ENCODE peak calls at places on chromosomes 13 and 19, in eight cellular contexts. L is heart left ventricle; V is prostate gland; Z is HFFc6; Q is CD4-positive, alpha-beta T cell; E is AG04450; O is WTC11; J is heart right ventricle. N is an unnamed sample.

GRCh38 chr19:4575267-4575793 is 15.8 kb upstream of the SEMA6B start:
- DNase-seq in L (peak), V (no peak), Z (peak), Q (no peak), E (peak), O (peak), J (peak), N (peak)

GRCh38 chr13:46593403-46593802 is 40.4 kb downstream of the LRCH1 start:
- DNase-seq in L (no peak), V (no peak), Z (no peak), Q (peak), E (no peak), O (no peak), J (no peak), N (no peak)

GRCh38 chr19:46616631-46617322 is 8.1 kb downstream of the PTGIR start:
- DNase-seq in L (peak), V (peak), Z (peak), Q (peak), E (no peak), O (peak), J (no peak), N (peak)

GRCh38 chr13:24982333-24982999 is 113.5 kb upstream of the PABPC3 start:
- DNase-seq in L (peak), V (no peak), Z (no peak), Q (no peak), E (no peak), O (no peak), J (peak), N (peak)

GRCh38 chr13:79770056-79770455 is 289.1 kb downstream of the NDFIP2 start:
- DNase-seq in L (no peak), V (no peak), Z (no peak), Q (no peak), E (no peak), O (no peak), J (no peak), N (no peak)

GRCh38 chr19:31066385-31066784 is 282.9 kb downstream of the TSHZ3 start:
- DNase-seq in L (no peak), V (no peak), Z (peak), Q (no peak), E (peak), O (no peak), J (no peak), N (no peak)

GRCh38 chr19:2558543-2558942 is 82.6 kb downstream of the GADD45B start:
- DNase-seq in L (no peak), V (no peak), Z (no peak), Q (no peak), E (no peak), O (no peak), J (no peak), N (no peak)

GRCh38 chr13:53012707-53013106 is 15.9 kb upstream of the OLFM4 start:
- DNase-seq in L (no peak), V (no peak), Z (no peak), Q (no peak), E (no peak), O (no peak), J (no peak), N (no peak)

GRCh38 chr19:2049741-2050348 is 1.2 kb downstream of the MKNK2 start:
- DNase-seq in L (peak), V (peak), Z (peak), Q (peak), E (no peak), O (no peak), J (peak), N (peak)

GRCh38 chr19:30340724-30341595 is 31.2 kb upstream of the ZNF536 start:
- DNase-seq in L (no peak), V (no peak), Z (no peak), Q (no peak), E (no peak), O (no peak), J (no peak), N (no peak)

GRCh38 chr13:100340865-100341264 is 247.7 kb downstream of the GGACT start:
- DNase-seq in L (no peak), V (no peak), Z (no peak), Q (no peak), E (no peak), O (no peak), J (no peak), N (no peak)

GRCh38 chr19:58305932-58306323 is 751 bp downstream of the ERVK3-1 start:
- DNase-seq in L (no peak), V (no peak), Z (no peak), Q (no peak), E (no peak), O (no peak), J (no peak), N (no peak)

GRCh38 chr13:31072041-31072440 is 89.7 kb downstream of the HSPH1 start:
- DNase-seq in L (no peak), V (no peak), Z (peak), Q (no peak), E (no peak), O (no peak), J (no peak), N (no peak)

GRCh38 chr13:114087430-114087829 is 45.0 kb downstream of the RASA3 start:
- DNase-seq in L (peak), V (no peak), Z (no peak), Q (no peak), E (no peak), O (peak), J (no peak), N (no peak)

GRCh38 chr13:47066261-47066660 is 169.4 kb upstream of the HTR2A start:
- DNase-seq in L (no peak), V (no peak), Z (no peak), Q (no peak), E (no peak), O (no peak), J (no peak), N (no peak)

GRCh38 chr13:74082741-74083160 is 51.5 kb downstream of the KLF12 start:
- DNase-seq in L (no peak), V (no peak), Z (no peak), Q (no peak), E (no peak), O (no peak), J (no peak), N (no peak)

GRCh38 chr19:4970558-4971423 is 1.9 kb downstream of the KDM4B start:
- DNase-seq in L (no peak), V (no peak), Z (no peak), Q (no peak), E (no peak), O (no peak), J (no peak), N (no peak)

GRCh38 chr13:107993239-107993948 is 221.9 kb downstream of the LIG4 start:
- DNase-seq in L (no peak), V (no peak), Z (no peak), Q (no peak), E (no peak), O (no peak), J (no peak), N (no peak)

GRCh38 chr19:40523322-40524047 is 53.2 kb upstream of the SHKBP1 start:
- DNase-seq in L (no peak), V (no peak), Z (peak), Q (peak), E (no peak), O (peak), J (peak), N (peak)

GRCh38 chr19:54464624-54465266 is 1.2 kb upstream of the LENG9 start:
- DNase-seq in L (peak), V (peak), Z (peak), Q (peak), E (no peak), O (peak), J (peak), N (peak)

GRCh38 chr13:46554971-46555370 is 2.0 kb downstream of the LRCH1 start:
- DNase-seq in L (no peak), V (no peak), Z (no peak), Q (no peak), E (no peak), O (no peak), J (no peak), N (no peak)

GRCh38 chr13:45473627-45474026 is 8.9 kb downstream of the COG3 start:
- DNase-seq in L (no peak), V (no peak), Z (no peak), Q (no peak), E (no peak), O (no peak), J (no peak), N (no peak)

GRCh38 chr19:35755160-35755549 is 1.7 kb downstream of the HSPB6 start:
- DNase-seq in L (no peak), V (no peak), Z (no peak), Q (no peak), E (no peak), O (no peak), J (no peak), N (no peak)

GRCh38 chr13:99629641-99630040 is 128.4 kb downstream of the TM9SF2 start:
- DNase-seq in L (no peak), V (no peak), Z (no peak), Q (no peak), E (no peak), O (no peak), J (no peak), N (no peak)

GRCh38 chr19:38433268-38433733 is at the start of gene RYR1:
- DNase-seq in L (peak), V (no peak), Z (no peak), Q (peak), E (no peak), O (peak), J (peak), N (peak)

GRCh38 chr13:43377955-43378354 is 354.6 kb downstream of the DNAJC15 start:
- DNase-seq in L (no peak), V (no peak), Z (no peak), Q (no peak), E (no peak), O (no peak), J (no peak), N (no peak)

GRCh38 chr13:30711375-30711774 is 24.0 kb upstream of the ALOX5AP start:
- DNase-seq in L (no peak), V (no peak), Z (peak), Q (no peak), E (peak), O (no peak), J (no peak), N (no peak)

GRCh38 chr13:33090755-33091454 is 74.7 kb downstream of the KL start:
- DNase-seq in L (no peak), V (no peak), Z (no peak), Q (no peak), E (no peak), O (no peak), J (no peak), N (no peak)

GRCh38 chr13:92573467-92574057 is 653.0 kb upstream of the GPC6 start:
- DNase-seq in L (no peak), V (no peak), Z (no peak), Q (no peak), E (no peak), O (peak), J (no peak), N (peak)

GRCh38 chr19:15448014-15448777 is 1.6 kb downstream of the WIZ start:
- DNase-seq in L (peak), V (no peak), Z (no peak), Q (no peak), E (no peak), O (no peak), J (no peak), N (no peak)

GRCh38 chr19:5955638-5955935 is 22.4 kb downstream of the RANBP3 start:
- DNase-seq in L (peak), V (no peak), Z (no peak), Q (no peak), E (no peak), O (no peak), J (no peak), N (no peak)

GRCh38 chr19:6532244-6532999 is 1.6 kb downstream of the TNFSF9 start:
- DNase-seq in L (no peak), V (no peak), Z (no peak), Q (no peak), E (no peak), O (no peak), J (no peak), N (no peak)

GRCh38 chr19:6071103-6071485 is 39.2 kb downstream of the RFX2 start:
- DNase-seq in L (no peak), V (no peak), Z (peak), Q (no peak), E (no peak), O (no peak), J (no peak), N (no peak)

GRCh38 chr13:43441464-43441863 is 345.3 kb downstream of the ENOX1 start:
- DNase-seq in L (no peak), V (no peak), Z (no peak), Q (no peak), E (no peak), O (no peak), J (no peak), N (no peak)

GRCh38 chr13:101773062-101773461 is 320.6 kb downstream of the ITGBL1 start:
- DNase-seq in L (no peak), V (no peak), Z (no peak), Q (no peak), E (no peak), O (no peak), J (no peak), N (no peak)

GRCh38 chr13:97116754-97117153 is 105.4 kb upstream of the MBNL2 start:
- DNase-seq in L (no peak), V (no peak), Z (peak), Q (no peak), E (no peak), O (no peak), J (peak), N (no peak)

GRCh38 chr19:40702337-40703012 is 12.0 kb upstream of the NUMBL start:
- DNase-seq in L (no peak), V (no peak), Z (no peak), Q (no peak), E (no peak), O (peak), J (peak), N (peak)

GRCh38 chr19:5891938-5892771 is 11.4 kb downstream of the NDUFA11 start:
- DNase-seq in L (no peak), V (no peak), Z (no peak), Q (peak), E (no peak), O (peak), J (no peak), N (peak)

GRCh38 chr19:30562981-30563380 is 190.8 kb downstream of the ZNF536 start:
- DNase-seq in L (no peak), V (no peak), Z (no peak), Q (no peak), E (no peak), O (no peak), J (no peak), N (no peak)

GRCh38 chr13:78764665-78765064 is 105.7 kb upstream of the OBI1 start:
- DNase-seq in L (no peak), V (no peak), Z (no peak), Q (no peak), E (no peak), O (peak), J (no peak), N (no peak)

GRCh38 chr13:78758549-78758948 is 99.6 kb upstream of the OBI1 start:
- DNase-seq in L (no peak), V (no peak), Z (no peak), Q (no peak), E (no peak), O (no peak), J (no peak), N (no peak)

GRCh38 chr13:78762825-78763224 is 103.9 kb upstream of the OBI1 start:
- DNase-seq in L (no peak), V (no peak), Z (no peak), Q (no peak), E (no peak), O (no peak), J (no peak), N (no peak)

DNA sequence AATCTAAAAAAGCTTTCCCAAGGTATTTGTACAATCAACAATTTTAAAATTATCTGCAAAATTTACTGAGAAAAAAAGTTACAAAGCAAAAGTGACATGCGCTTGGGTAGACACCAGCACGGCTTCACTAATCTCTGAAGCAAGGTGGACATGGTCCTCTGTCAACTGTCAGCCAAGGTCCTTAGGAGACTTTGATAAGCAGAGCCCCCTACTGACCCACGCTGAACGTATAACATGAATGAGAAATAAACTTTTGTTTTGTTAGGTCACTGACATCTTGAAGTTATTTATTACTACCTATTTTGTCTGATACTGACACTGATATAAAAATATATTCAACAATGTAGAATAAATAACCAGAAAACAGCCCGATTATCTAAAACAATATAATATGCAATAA is 100.7 kb upstream of the OBI1 start:
- DNase-seq in L (no peak), V (no peak), Z (no peak), Q (no peak), E (no peak), O (no peak), J (no peak), N (no peak)
- TF ChIP-seq CTCF in L (no peak), V (no peak), Z (no peak), Q (no peak), E (no peak), O (no peak), J (no peak), N (no peak)

DNA sequence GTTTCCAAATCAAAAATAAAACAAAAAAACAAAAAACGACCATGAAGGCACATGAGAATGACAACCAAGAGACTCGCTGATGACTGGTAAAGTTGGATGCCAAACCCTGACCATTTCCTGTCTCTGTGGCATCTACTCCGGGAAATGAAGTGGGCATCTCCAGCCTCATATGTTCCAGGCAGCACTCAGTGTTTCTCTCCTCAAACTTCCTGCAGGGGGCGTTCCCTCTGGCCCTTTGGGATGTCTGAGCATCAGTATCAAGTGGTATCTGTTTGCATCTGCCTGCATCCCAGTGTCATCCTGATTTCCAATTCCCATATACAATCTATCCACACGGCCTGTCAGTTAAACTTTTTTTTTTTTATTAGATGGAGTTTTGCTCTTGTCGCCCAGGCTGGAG is 9.8 kb upstream of the SIGLEC12 start:
- DNase-seq in L (no peak), V (no peak), Z (peak), Q (no peak), E (no peak), O (peak), J (no peak), N (peak)
- TF ChIP-seq CTCF in L (no peak), V (no peak), Z (peak), Q (no peak), E (peak), O (peak), J (no peak), N (peak)

DNA sequence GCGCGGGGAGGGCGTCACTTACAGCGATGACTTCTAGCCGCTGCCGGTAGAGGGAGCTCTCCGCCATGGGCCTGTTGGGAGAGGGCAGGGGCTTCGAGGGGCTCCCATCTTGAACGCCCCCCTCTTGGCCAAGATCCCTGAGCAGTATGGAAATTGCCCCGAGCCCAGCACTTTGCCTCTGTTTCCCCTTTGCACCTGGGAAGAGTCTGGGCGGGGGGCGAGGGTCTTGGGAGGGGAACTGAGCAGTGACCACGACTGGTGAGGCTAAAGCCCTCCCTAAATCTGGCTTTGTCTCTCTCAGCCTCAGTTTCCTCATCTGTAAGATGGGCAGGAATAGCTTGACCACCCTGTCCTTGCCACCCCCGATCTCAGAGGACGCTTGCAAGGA is 2.8 kb downstream of the PALM3 start:
- DNase-seq in L (no peak), V (no peak), Z (no peak), Q (peak), E (no peak), O (peak), J (no peak), N (peak)
- TF ChIP-seq CTCF in L (peak), V (peak), Z (peak), Q (peak), E (peak), O (peak), J (peak), N (peak)

DNA sequence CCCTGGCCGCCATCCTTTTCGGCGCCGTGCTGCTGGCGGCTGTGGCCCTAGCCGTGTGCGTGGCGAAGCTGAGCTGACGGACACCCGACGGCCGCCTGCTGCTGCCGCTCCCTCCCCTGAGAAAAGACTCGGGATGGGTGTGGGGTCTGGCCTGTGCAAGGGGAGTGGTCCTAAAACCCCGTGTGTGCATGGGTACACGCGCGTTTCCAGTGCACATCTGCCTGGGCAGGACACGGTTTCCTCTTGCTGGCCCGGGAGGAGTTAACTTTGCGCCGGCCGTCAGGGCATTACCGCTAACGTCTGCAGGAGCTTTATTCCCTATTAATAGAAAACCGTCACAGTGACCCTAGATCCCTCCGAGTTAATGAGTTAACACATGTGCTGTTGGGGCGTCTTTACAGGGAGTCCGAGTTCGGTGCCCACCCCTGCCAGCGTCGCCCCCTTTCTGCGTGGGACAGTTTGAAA is 1.3 kb downstream of the RGS9BP start:
- DNase-seq in L (no peak), V (no peak), Z (no peak), Q (no peak), E (no peak), O (peak), J (no peak), N (no peak)
- TF ChIP-seq CTCF in L (no peak), V (no peak), Z (no peak), Q (no peak), E (no peak), O (no peak), J (no peak), N (no peak)

DNA sequence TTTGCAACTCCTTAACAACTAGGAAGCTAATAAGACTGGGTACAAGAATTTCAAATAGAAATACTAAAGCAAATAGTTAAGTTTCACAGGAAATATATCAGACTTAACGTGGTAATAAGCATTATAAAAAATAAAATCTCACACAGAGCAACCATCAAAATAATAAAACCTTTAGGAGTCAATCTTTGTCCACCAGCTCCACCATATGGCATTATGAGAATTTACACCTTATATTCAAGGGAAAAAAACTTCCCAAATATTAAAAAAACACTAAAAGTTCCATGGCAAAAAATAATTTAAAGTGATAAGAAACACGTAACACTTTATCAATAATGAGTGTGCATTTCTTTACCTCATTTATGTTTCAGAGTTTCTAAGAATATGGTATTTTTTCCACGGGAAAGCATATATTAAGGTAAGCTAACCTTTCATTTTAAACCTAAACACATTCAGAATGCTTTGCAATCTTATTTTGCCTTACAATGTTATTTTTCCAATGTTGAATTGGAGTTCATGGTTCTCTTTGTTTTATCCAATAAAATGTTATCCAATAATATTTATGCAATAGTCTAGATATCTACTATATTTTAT is 423.2 kb upstream of the SGCG start:
- DNase-seq in L (no peak), V (no peak), Z (no peak), Q (no peak), E (no peak), O (no peak), J (no peak), N (no peak)
- TF ChIP-seq CTCF in L (peak), V (no peak), Z (peak), Q (no peak), E (peak), O (no peak), J (peak), N (peak)

GRCh38 chr19:32330149-32330548 is 15.3 kb upstream of the ZNF507 start:
- DNase-seq in L (no peak), V (no peak), Z (no peak), Q (no peak), E (no peak), O (no peak), J (no peak), N (no peak)

GRCh38 chr19:32318884-32319520 is 26.4 kb upstream of the ZNF507 start:
- DNase-seq in L (no peak), V (no peak), Z (no peak), Q (no peak), E (no peak), O (peak), J (no peak), N (peak)

GRCh38 chr19:32322541-32322940 is 22.9 kb upstream of the ZNF507 start:
- DNase-seq in L (no peak), V (no peak), Z (no peak), Q (no peak), E (no peak), O (no peak), J (no peak), N (no peak)

GRCh38 chr19:32324631-32325215 is 20.7 kb upstream of the ZNF507 start:
- DNase-seq in L (no peak), V (no peak), Z (no peak), Q (no peak), E (no peak), O (no peak), J (no peak), N (no peak)
- TF ChIP-seq CTCF in L (peak), V (no peak), Z (peak), Q (no peak), E (no peak), O (no peak), J (no peak), N (no peak)